ENCODE peak calls at places on chromosome 12, in six cellular contexts. One of them, this sample, is unnamed.

GRCh38 chr12:30996255-30996654 is 69.7 kb downstream of the TSPAN11 start:
- DNase-seq in IMR-90: peak; percentile 76
- DNase-seq in GM12878: no peak
- DNase-seq in endothelial cell of umbilical vein: peak; percentile 94
- DNase-seq in HCT116: no peak
- DNase-seq in HepG2: no peak
- DNase-seq in this sample: no peak

GRCh38 chr12:25553083-25553482 is at the start of gene LMNTD1:
- DNase-seq in IMR-90: peak; percentile 89
- DNase-seq in GM12878: no peak
- DNase-seq in endothelial cell of umbilical vein: no peak
- DNase-seq in HCT116: no peak
- DNase-seq in HepG2: no peak
- DNase-seq in this sample: no peak

GRCh38 chr12:93174048-93174447 is 203.7 kb upstream of the NUDT4 start:
- DNase-seq in IMR-90: peak; percentile 93
- DNase-seq in GM12878: no peak
- DNase-seq in endothelial cell of umbilical vein: peak; percentile 35
- DNase-seq in HCT116: no peak
- DNase-seq in HepG2: no peak
- DNase-seq in this sample: no peak

GRCh38 chr12:62332598-62332997 is 72.4 kb downstream of the USP15 start:
- DNase-seq in IMR-90: peak; percentile 79
- DNase-seq in GM12878: no peak
- DNase-seq in endothelial cell of umbilical vein: no peak
- DNase-seq in HCT116: no peak
- DNase-seq in HepG2: no peak
- DNase-seq in this sample: no peak

GRCh38 chr12:24948452-24948815 is 467 bp downstream of the BCAT1 start:
- DNase-seq in IMR-90: peak; percentile 54
- DNase-seq in GM12878: peak; percentile 73
- DNase-seq in endothelial cell of umbilical vein: no peak
- DNase-seq in HCT116: no peak
- DNase-seq in HepG2: no peak
- DNase-seq in this sample: no peak

GRCh38 chr12:52442600-52443061 is 8.5 kb upstream of the KRT75 start:
- DNase-seq in IMR-90: peak; percentile 74
- DNase-seq in GM12878: no peak
- DNase-seq in endothelial cell of umbilical vein: no peak
- DNase-seq in HCT116: peak; percentile 59
- DNase-seq in HepG2: no peak
- DNase-seq in this sample: no peak

GRCh38 chr12:124542021-124542941 is 25.1 kb downstream of the NCOR2 start:
- DNase-seq in IMR-90: no peak
- DNase-seq in GM12878: no peak
- DNase-seq in endothelial cell of umbilical vein: no peak
- DNase-seq in HCT116: no peak
- DNase-seq in HepG2: no peak
- DNase-seq in this sample: no peak

GRCh38 chr12:88185279-88185678 is 43.2 kb downstream of the TMTC3 start:
- DNase-seq in IMR-90: no peak
- DNase-seq in GM12878: no peak
- DNase-seq in endothelial cell of umbilical vein: no peak
- DNase-seq in HCT116: no peak
- DNase-seq in HepG2: no peak
- DNase-seq in this sample: no peak

GRCh38 chr12:87802721-87803011 is 226.5 kb downstream of the C12orf50 start:
- DNase-seq in IMR-90: no peak
- DNase-seq in GM12878: no peak
- DNase-seq in endothelial cell of umbilical vein: no peak
- DNase-seq in HCT116: no peak
- DNase-seq in HepG2: no peak
- DNase-seq in this sample: no peak

GRCh38 chr12:12070674-12071661 is at the start of gene BCL2L14:
- DNase-seq in IMR-90: no peak
- DNase-seq in GM12878: peak; percentile 36
- DNase-seq in endothelial cell of umbilical vein: no peak
- DNase-seq in HCT116: no peak
- DNase-seq in HepG2: peak; percentile 59
- DNase-seq in this sample: no peak

GRCh38 chr12:51868821-51869489 is 18.9 kb upstream of the ANKRD33 start:
- DNase-seq in IMR-90: no peak
- DNase-seq in GM12878: no peak
- DNase-seq in endothelial cell of umbilical vein: no peak
- DNase-seq in HCT116: no peak
- DNase-seq in HepG2: no peak
- DNase-seq in this sample: no peak

GRCh38 chr12:121299662-121300061 is 3.2 kb upstream of the CAMKK2 start:
- DNase-seq in IMR-90: no peak
- DNase-seq in GM12878: no peak
- DNase-seq in endothelial cell of umbilical vein: no peak
- DNase-seq in HCT116: no peak
- DNase-seq in HepG2: no peak
- DNase-seq in this sample: no peak

GRCh38 chr12:57106021-57106708 is 5.0 kb downstream of the STAT6 start:
- DNase-seq in IMR-90: no peak
- DNase-seq in GM12878: no peak
- DNase-seq in endothelial cell of umbilical vein: no peak
- DNase-seq in HCT116: no peak
- DNase-seq in HepG2: no peak
- DNase-seq in this sample: no peak

GRCh38 chr12:76874491-76875190 is 4.2 kb downstream of the CSRP2 start:
- DNase-seq in IMR-90: no peak
- DNase-seq in GM12878: no peak
- DNase-seq in endothelial cell of umbilical vein: no peak
- DNase-seq in HCT116: no peak
- DNase-seq in HepG2: no peak
- DNase-seq in this sample: no peak

GRCh38 chr12:120971299-120972180 is 6.8 kb upstream of the HNF1A start:
- DNase-seq in IMR-90: peak; percentile 63
- DNase-seq in GM12878: peak; percentile 57
- DNase-seq in endothelial cell of umbilical vein: peak; percentile 58
- DNase-seq in HCT116: peak; percentile 58
- DNase-seq in HepG2: peak; percentile 45
- DNase-seq in this sample: no peak

GRCh38 chr12:117497407-117497806 is 136.0 kb upstream of the NOS1 start:
- DNase-seq in IMR-90: no peak
- DNase-seq in GM12878: no peak
- DNase-seq in endothelial cell of umbilical vein: no peak
- DNase-seq in HCT116: no peak
- DNase-seq in HepG2: no peak
- DNase-seq in this sample: no peak

GRCh38 chr12:57031228-57031670 is 14.9 kb upstream of the TAC3 start:
- DNase-seq in IMR-90: no peak
- DNase-seq in GM12878: no peak
- DNase-seq in endothelial cell of umbilical vein: no peak
- DNase-seq in HCT116: peak; percentile 18
- DNase-seq in HepG2: peak; percentile 28
- DNase-seq in this sample: no peak

GRCh38 chr12:76450690-76451089 is 102.5 kb upstream of the BBS10 start:
- DNase-seq in IMR-90: peak; percentile 46
- DNase-seq in GM12878: no peak
- DNase-seq in endothelial cell of umbilical vein: peak; percentile 75
- DNase-seq in HCT116: peak; percentile 74
- DNase-seq in HepG2: no peak
- DNase-seq in this sample: no peak

GRCh38 chr12:121186826-121187225 is 23.1 kb upstream of the P2RX4 start:
- DNase-seq in IMR-90: no peak
- DNase-seq in GM12878: no peak
- DNase-seq in endothelial cell of umbilical vein: peak; percentile 38
- DNase-seq in HCT116: no peak
- DNase-seq in HepG2: no peak
- DNase-seq in this sample: no peak

GRCh38 chr12:109568486-109568885 is 4.8 kb downstream of the MMAB start:
- DNase-seq in IMR-90: peak; percentile 9
- DNase-seq in GM12878: no peak
- DNase-seq in endothelial cell of umbilical vein: no peak
- DNase-seq in HCT116: no peak
- DNase-seq in HepG2: no peak
- DNase-seq in this sample: no peak

GRCh38 chr12:39443704-39444234 is 849 bp upstream of the KIF21A start:
- DNase-seq in IMR-90: no peak
- DNase-seq in GM12878: no peak
- DNase-seq in endothelial cell of umbilical vein: no peak
- DNase-seq in HCT116: no peak
- DNase-seq in HepG2: peak; percentile 89
- DNase-seq in this sample: no peak

GRCh38 chr12:56193025-56193578 is 3.8 kb upstream of the SMARCC2 start:
- DNase-seq in IMR-90: peak; percentile 87
- DNase-seq in GM12878: peak; percentile 58
- DNase-seq in endothelial cell of umbilical vein: peak; percentile 85
- DNase-seq in HCT116: peak; percentile 80
- DNase-seq in HepG2: peak; percentile 84
- DNase-seq in this sample: peak; percentile 16

GRCh38 chr12:75878382-75878720 is 153.2 kb downstream of the PHLDA1 start:
- DNase-seq in IMR-90: peak; percentile 93
- DNase-seq in GM12878: no peak
- DNase-seq in endothelial cell of umbilical vein: peak; percentile 68
- DNase-seq in HCT116: no peak
- DNase-seq in HepG2: no peak
- DNase-seq in this sample: no peak

GRCh38 chr12:52331833-52332232 is 10.6 kb upstream of the KRT83 start:
- DNase-seq in IMR-90: no peak
- DNase-seq in GM12878: no peak
- DNase-seq in endothelial cell of umbilical vein: no peak
- DNase-seq in HCT116: no peak
- DNase-seq in HepG2: no peak
- DNase-seq in this sample: no peak

DNA sequence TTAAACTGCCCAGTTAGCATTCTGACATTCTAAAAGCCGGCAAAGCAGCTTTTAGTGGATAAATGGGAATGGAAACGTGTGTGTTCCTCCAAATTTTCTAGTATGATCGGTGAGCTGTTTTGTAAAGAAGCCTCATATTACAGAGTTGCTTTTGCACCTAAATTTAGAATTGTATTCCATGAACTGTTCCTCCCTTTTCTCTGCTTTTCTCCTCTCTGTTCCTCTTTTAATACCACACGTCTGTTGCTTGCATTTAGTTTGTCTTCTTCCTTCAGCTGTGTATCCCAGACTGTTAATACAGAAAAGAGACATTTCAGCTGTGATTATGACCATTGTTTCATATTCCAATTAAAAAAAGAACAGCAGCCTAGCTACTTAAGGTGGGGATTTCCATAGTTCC is 10.8 kb downstream of the DYRK2 start:
- DNase-seq in IMR-90: no peak
- DNase-seq in GM12878: no peak
- DNase-seq in endothelial cell of umbilical vein: no peak
- DNase-seq in HCT116: no peak
- DNase-seq in HepG2: no peak
- DNase-seq in this sample: no peak
- H3K27me3 ChIP-seq in IMR-90: no peaks in the 10 kb centered on the region
- H3K27me3 ChIP-seq in GM12878: no peaks in the 10 kb centered on the region
- H3K27me3 ChIP-seq in endothelial cell of umbilical vein: no peaks in the 10 kb centered on the region
- H3K27me3 ChIP-seq in HCT116: no peaks in the 10 kb centered on the region
- H3K27me3 ChIP-seq in HepG2: no peaks in the 10 kb centered on the region
- H3K27me3 ChIP-seq in this sample: no peaks in the 10 kb centered on the region

DNA sequence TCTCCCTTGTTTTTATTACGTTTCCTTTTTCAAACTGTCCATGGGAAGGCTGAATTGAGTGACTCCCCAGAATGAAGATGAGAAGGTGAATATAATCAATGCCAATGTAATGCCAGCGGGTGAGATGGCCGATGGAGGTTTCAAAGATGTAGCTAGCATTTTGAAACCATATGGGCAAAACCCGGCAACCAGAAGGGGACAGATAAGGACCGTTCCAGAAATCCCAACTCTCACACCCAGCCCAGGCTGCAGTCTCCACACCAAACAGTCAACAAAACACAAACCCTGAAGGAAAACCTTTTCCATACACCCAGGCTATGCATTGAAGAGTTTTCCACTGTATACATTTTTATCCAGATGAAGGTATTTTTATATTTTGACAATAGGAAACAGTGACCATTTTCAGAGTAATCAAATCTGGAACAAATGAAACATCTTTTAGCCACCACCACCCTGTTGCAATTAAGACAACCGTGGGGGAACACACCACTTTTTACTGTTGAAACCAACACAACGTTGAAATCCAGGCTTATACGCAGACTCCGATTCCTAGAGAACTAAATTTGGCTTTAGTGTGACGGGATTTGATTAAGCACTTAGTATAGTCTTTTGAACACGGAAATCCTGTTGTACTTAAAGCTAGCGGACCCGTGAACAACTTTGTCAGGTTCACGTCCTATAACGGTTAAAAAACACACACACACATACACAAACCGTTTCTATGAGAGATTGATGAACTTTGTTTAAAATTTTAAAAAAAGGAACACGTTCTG is 19.0 kb downstream of the PHETA1 start:
- DNase-seq in IMR-90: no peak
- DNase-seq in GM12878: no peak
- DNase-seq in endothelial cell of umbilical vein: no peak
- DNase-seq in HCT116: no peak
- DNase-seq in HepG2: no peak
- DNase-seq in this sample: no peak
- TF ChIP-seq POLR2A in IMR-90: no peak
- TF ChIP-seq POLR2A in GM12878: no peak
- TF ChIP-seq POLR2A in endothelial cell of umbilical vein: no peak
- TF ChIP-seq POLR2A in HCT116: no peak
- TF ChIP-seq POLR2A in HepG2: no peak
- TF ChIP-seq POLR2A in this sample: no peak

DNA sequence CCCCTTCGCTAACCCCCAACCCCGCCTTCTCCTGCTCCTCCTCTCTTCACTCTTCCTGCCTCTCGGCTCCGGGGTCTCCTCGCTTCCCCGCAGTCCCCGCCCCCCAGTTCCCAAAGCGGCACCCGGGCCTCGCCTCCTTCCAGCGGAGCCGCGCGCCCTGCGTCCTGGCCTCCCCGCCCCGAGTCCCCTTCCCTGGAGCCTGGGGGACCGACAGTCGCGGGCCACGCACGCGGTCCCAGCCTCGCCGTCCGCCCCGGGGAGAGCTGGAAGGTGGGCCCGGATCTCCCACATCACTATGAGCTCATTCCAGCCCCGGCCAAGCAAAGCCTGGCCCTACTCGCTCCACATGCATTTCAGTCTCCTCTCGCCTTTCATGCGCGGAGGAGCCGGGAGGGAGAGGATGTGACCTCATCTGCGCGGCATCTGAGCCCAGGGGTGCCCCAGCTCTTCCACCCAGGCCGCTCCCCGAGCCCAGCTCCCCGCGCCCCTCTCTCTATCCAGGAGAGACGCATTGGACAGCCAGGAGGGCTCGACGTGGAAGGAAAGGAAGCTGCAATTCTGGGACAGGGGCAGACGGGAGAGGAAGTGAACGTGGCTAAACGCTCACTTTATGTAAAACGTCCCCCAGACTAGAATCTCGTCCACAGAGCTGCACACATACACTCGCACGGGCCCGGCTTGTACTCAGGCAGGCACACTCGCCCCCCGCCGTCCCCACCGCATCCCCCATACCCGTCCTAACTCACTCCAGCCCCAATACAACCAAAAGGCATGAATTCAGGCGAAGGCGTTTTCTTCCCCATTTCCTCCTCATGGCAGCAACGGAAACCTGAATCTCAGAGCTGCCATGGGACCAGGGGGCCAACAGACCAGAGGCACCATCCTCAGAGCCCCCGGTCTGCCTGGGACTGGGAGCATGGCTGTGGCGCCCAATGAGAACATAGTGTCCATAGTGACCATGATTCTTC is 108.7 kb upstream of the CCND2 start:
- DNase-seq in IMR-90: peak; percentile 75
- DNase-seq in GM12878: no peak
- DNase-seq in endothelial cell of umbilical vein: peak; percentile 54
- DNase-seq in HCT116: no peak
- DNase-seq in HepG2: no peak
- DNase-seq in this sample: no peak
- H3K27ac ChIP-seq in IMR-90: peak overlapping the region; percentile 78
- H3K27ac ChIP-seq in GM12878: peak overlapping the region; percentile 59
- H3K27ac ChIP-seq in endothelial cell of umbilical vein: no peak overlapping the region
- H3K27ac ChIP-seq in HCT116: no peak overlapping the region
- H3K27ac ChIP-seq in HepG2: no peak overlapping the region
- H3K27ac ChIP-seq in this sample: peak overlapping the region; percentile 27

GRCh38 chr12:49966511-49967041 is 4.9 kb downstream of the AQP5 start:
- DNase-seq in IMR-90: no peak
- DNase-seq in GM12878: no peak
- DNase-seq in endothelial cell of umbilical vein: no peak
- DNase-seq in HCT116: no peak
- DNase-seq in HepG2: no peak
- DNase-seq in this sample: no peak
- H3K27me3 ChIP-seq in IMR-90: peaks cover 86% of the 10 kb centered on the region
- H3K27me3 ChIP-seq in GM12878: peaks cover 5% of the 10 kb centered on the region
- H3K27me3 ChIP-seq in endothelial cell of umbilical vein: peaks cover 18% of the 10 kb centered on the region
- H3K27me3 ChIP-seq in HCT116: peaks cover 5% of the 10 kb centered on the region
- H3K27me3 ChIP-seq in HepG2: peaks cover 59% of the 10 kb centered on the region
- H3K27me3 ChIP-seq in this sample: no peaks in the 10 kb centered on the region

This sample was measured in esophagus squamous epithelium.